ENCODE peak calls at places on chromosomes 12 and 14, in eight cellular contexts. U, D, K, M, C, W, N and I are unnamed samples.

GRCh38 chr12:83149987-83150386 is 463.3 kb downstream of the TMTC2 start:
- DNase-seq in U (no peak), D (no peak), K (no peak), M (no peak), C (no peak), W (no peak), N (no peak), I (no peak)

GRCh38 chr14:41605550-41606248 is 977 bp upstream of the LRFN5 start:
- DNase-seq in U (no peak), D (no peak), K (no peak), M (no peak), C (peak), W (peak), N (no peak), I (no peak)

GRCh38 chr12:12744556-12745305 is 27.6 kb downstream of the CDKN1B start:
- DNase-seq in U (no peak), D (no peak), K (no peak), M (no peak), C (no peak), W (no peak), N (no peak), I (no peak)

GRCh38 chr14:99527026-99527425 is 45.8 kb downstream of the CCNK start:
- DNase-seq in U (no peak), D (no peak), K (no peak), M (no peak), C (no peak), W (no peak), N (no peak), I (no peak)

GRCh38 chr12:13091831-13092230 is 11.6 kb downstream of the GSG1 start:
- DNase-seq in U (no peak), D (no peak), K (no peak), M (no peak), C (no peak), W (no peak), N (no peak), I (no peak)

GRCh38 chr14:98769326-98769725 is 502.7 kb downstream of the BCL11B start:
- DNase-seq in U (no peak), D (no peak), K (no peak), M (no peak), C (no peak), W (no peak), N (no peak), I (no peak)

GRCh38 chr12:16449459-16449858 is 102.0 kb downstream of the MGST1 start:
- DNase-seq in U (no peak), D (no peak), K (no peak), M (no peak), C (no peak), W (no peak), N (no peak), I (no peak)

GRCh38 chr14:101731187-101732080 is 30.1 kb upstream of the PPP2R5C start:
- DNase-seq in U (peak), D (no peak), K (peak), M (peak), C (peak), W (no peak), N (peak), I (peak)

GRCh38 chr14:89720741-89721315 is 233.7 kb downstream of the EFCAB11 start:
- DNase-seq in U (peak), D (no peak), K (peak), M (no peak), C (peak), W (no peak), N (no peak), I (no peak)

GRCh38 chr14:98592611-98593170 is 679.3 kb downstream of the BCL11B start:
- DNase-seq in U (no peak), D (no peak), K (no peak), M (no peak), C (no peak), W (no peak), N (no peak), I (no peak)

GRCh38 chr14:104983231-104983721 is 2.3 kb upstream of the CLBA1 start:
- DNase-seq in U (no peak), D (no peak), K (no peak), M (no peak), C (no peak), W (no peak), N (no peak), I (no peak)

GRCh38 chr12:46664771-46665287 is 161.0 kb downstream of the SLC38A4 start:
- DNase-seq in U (no peak), D (peak), K (no peak), M (peak), C (no peak), W (peak), N (peak), I (peak)

GRCh38 chr12:114668151-114668891 is 15.7 kb downstream of the TBX3 start:
- DNase-seq in U (peak), D (peak), K (no peak), M (peak), C (peak), W (peak), N (peak), I (no peak)

GRCh38 chr12:64568313-64568712 is 42.0 kb upstream of the RASSF3 start:
- DNase-seq in U (peak), D (no peak), K (no peak), M (no peak), C (no peak), W (no peak), N (no peak), I (no peak)

GRCh38 chr12:6374028-6374780 is 1.2 kb downstream of the SCNN1A start:
- DNase-seq in U (no peak), D (no peak), K (no peak), M (no peak), C (no peak), W (no peak), N (no peak), I (no peak)

GRCh38 chr14:20631023-20631820 is 10.3 kb downstream of the OR6S1 start:
- DNase-seq in U (no peak), D (no peak), K (no peak), M (peak), C (peak), W (no peak), N (peak), I (no peak)

GRCh38 chr12:69470189-69471094 is at the start of gene FRS2:
- DNase-seq in U (peak), D (peak), K (peak), M (peak), C (peak), W (peak), N (peak), I (peak)

GRCh38 chr12:12684375-12685106 is 11.4 kb downstream of the GPR19 start:
- DNase-seq in U (peak), D (no peak), K (no peak), M (peak), C (peak), W (no peak), N (peak), I (no peak)

GRCh38 chr14:35341454-35342159 is 49.4 kb downstream of the PSMA6 start:
- DNase-seq in U (peak), D (peak), K (no peak), M (peak), C (peak), W (no peak), N (peak), I (peak)

GRCh38 chr12:55736780-55737580 is 5.9 kb upstream of the GDF11 start:
- DNase-seq in U (peak), D (no peak), K (peak), M (peak), C (peak), W (peak), N (peak), I (no peak)

GRCh38 chr12:12892670-12893290 is 1.4 kb downstream of the GPRC5A start:
- DNase-seq in U (no peak), D (no peak), K (no peak), M (no peak), C (no peak), W (no peak), N (peak), I (no peak)

GRCh38 chr12:4859478-4860210 is 50.1 kb upstream of the KCNA1 start:
- DNase-seq in U (no peak), D (no peak), K (no peak), M (no peak), C (no peak), W (no peak), N (no peak), I (no peak)

GRCh38 chr14:60174352-60175254 is 9.4 kb upstream of the DHRS7 start:
- DNase-seq in U (no peak), D (no peak), K (no peak), M (no peak), C (no peak), W (no peak), N (no peak), I (no peak)

GRCh38 chr12:69916541-69917270 is 91.7 kb downstream of the MYRFL start:
- DNase-seq in U (no peak), D (no peak), K (no peak), M (no peak), C (no peak), W (no peak), N (no peak), I (no peak)

GRCh38 chr14:99330316-99331240 is 58.6 kb upstream of the BCL11B start:
- DNase-seq in U (no peak), D (no peak), K (no peak), M (no peak), C (no peak), W (no peak), N (no peak), I (no peak)

GRCh38 chr14:51293926-51294290 is 53.9 kb downstream of the TMX1 start:
- DNase-seq in U (no peak), D (no peak), K (no peak), M (no peak), C (no peak), W (no peak), N (no peak), I (no peak)

GRCh38 chr12:31218203-31219025 is 107.5 kb downstream of the SINHCAF start:
- DNase-seq in U (no peak), D (no peak), K (no peak), M (no peak), C (no peak), W (no peak), N (no peak), I (no peak)

GRCh38 chr14:54774824-54775223 is 127.8 kb downstream of the GCH1 start:
- DNase-seq in U (no peak), D (no peak), K (no peak), M (no peak), C (no peak), W (no peak), N (no peak), I (no peak)

GRCh38 chr14:73784065-73784987 is 67.3 kb upstream of the PTGR2 start:
- DNase-seq in U (no peak), D (no peak), K (no peak), M (peak), C (peak), W (no peak), N (peak), I (no peak)

GRCh38 chr12:95318071-95318545 is 100.5 kb downstream of the VEZT start:
- DNase-seq in U (no peak), D (no peak), K (no peak), M (peak), C (no peak), W (peak), N (peak), I (no peak)

GRCh38 chr12:95204141-95204866 is 13.0 kb downstream of the FGD6 start:
- DNase-seq in U (no peak), D (peak), K (no peak), M (peak), C (peak), W (no peak), N (peak), I (no peak)

GRCh38 chr12:76529226-76529918 is 30.2 kb downstream of the OSBPL8 start:
- DNase-seq in U (no peak), D (no peak), K (no peak), M (peak), C (no peak), W (no peak), N (no peak), I (no peak)

GRCh38 chr12:52608161-52608560 is 6.9 kb upstream of the KRT72 start:
- DNase-seq in U (peak), D (no peak), K (no peak), M (no peak), C (no peak), W (no peak), N (no peak), I (no peak)

GRCh38 chr12:93530358-93530757 is 42.1 kb upstream of the SOCS2 start:
- DNase-seq in U (no peak), D (no peak), K (no peak), M (peak), C (no peak), W (no peak), N (no peak), I (no peak)

GRCh38 chr12:113128802-113129663 is 6.5 kb downstream of the RASAL1 start:
- DNase-seq in U (no peak), D (no peak), K (no peak), M (no peak), C (no peak), W (no peak), N (no peak), I (no peak)

GRCh38 chr14:42000450-42000849 is 393.8 kb downstream of the LRFN5 start:
- DNase-seq in U (no peak), D (no peak), K (no peak), M (peak), C (no peak), W (no peak), N (no peak), I (no peak)

GRCh38 chr14:101812071-101812470 is 50.6 kb downstream of the PPP2R5C start:
- DNase-seq in U (no peak), D (no peak), K (no peak), M (no peak), C (peak), W (no peak), N (no peak), I (no peak)

GRCh38 chr14:91414475-91415342 is 2.9 kb downstream of the CCDC88C start:
- DNase-seq in U (no peak), D (no peak), K (no peak), M (no peak), C (no peak), W (no peak), N (peak), I (no peak)